ENCODE peak calls at places on chromosomes 4 and X, in nine cellular contexts. D, M, V, B, E, R, Y, F and A are unnamed samples.

GRCh38 chr4:26372525-26373172 is 51.8 kb downstream of the RBPJ start:
- DNase-seq in D (peak), M (peak), V (peak), B (peak), E (no peak), R (peak), Y (peak), F (peak), A (peak)

GRCh38 chrX:153719238-153719637 is 4.9 kb downstream of the BCAP31 start:
- DNase-seq in D (no peak), M (no peak), V (no peak), B (no peak), E (no peak), R (no peak), Y (no peak), F (no peak), A (no peak)

GRCh38 chr4:60938181-60938580 is 261.9 kb upstream of the ADGRL3 start:
- DNase-seq in D (no peak), M (no peak), V (no peak), B (no peak), E (no peak), R (no peak), Y (no peak), F (no peak), A (no peak)

GRCh38 chr4:80073362-80074008 is 456 bp upstream of the ANTXR2 start:
- DNase-seq in D (no peak), M (no peak), V (peak), B (no peak), E (no peak), R (no peak), Y (no peak), F (no peak), A (no peak)

GRCh38 chr4:155371432-155372043 is 5.2 kb downstream of the MAP9 start:
- DNase-seq in D (peak), M (no peak), V (peak), B (peak), E (no peak), R (no peak), Y (no peak), F (peak), A (no peak)

GRCh38 chr4:174120446-174121142 is 162.9 kb downstream of the FBXO8 start:
- DNase-seq in D (peak), M (peak), V (peak), B (peak), E (no peak), R (no peak), Y (no peak), F (peak), A (peak)

GRCh38 chrX:3415011-3415410 is 68.6 kb upstream of the MXRA5 start:
- DNase-seq in D (no peak), M (peak), V (no peak), B (no peak), E (no peak), R (no peak), Y (no peak), F (no peak), A (no peak)

GRCh38 chrX:44927398-44927797 is 54.4 kb downstream of the KDM6A start:
- DNase-seq in D (no peak), M (no peak), V (no peak), B (no peak), E (no peak), R (no peak), Y (no peak), F (no peak), A (no peak)

GRCh38 chr4:110808371-110808878 is 185.5 kb upstream of the PITX2 start:
- DNase-seq in D (peak), M (peak), V (no peak), B (peak), E (no peak), R (no peak), Y (no peak), F (no peak), A (peak)

GRCh38 chr4:83219344-83219990 is 65.1 kb downstream of the COQ2 start:
- DNase-seq in D (no peak), M (peak), V (no peak), B (no peak), E (no peak), R (no peak), Y (peak), F (no peak), A (no peak)

GRCh38 chr4:19455850-19456602 is 795.7 kb upstream of the SLIT2 start:
- DNase-seq in D (no peak), M (no peak), V (no peak), B (no peak), E (no peak), R (no peak), Y (no peak), F (no peak), A (no peak)

GRCh38 chr4:3868841-3869572 is 102.8 kb downstream of the ADRA2C start:
- DNase-seq in D (no peak), M (no peak), V (no peak), B (no peak), E (no peak), R (no peak), Y (no peak), F (no peak), A (no peak)

GRCh38 chr4:76188149-76188548 is 25.5 kb downstream of the SCARB2 start:
- DNase-seq in D (no peak), M (no peak), V (no peak), B (no peak), E (no peak), R (no peak), Y (no peak), F (no peak), A (no peak)

GRCh38 chr4:19850909-19851308 is 400.8 kb upstream of the SLIT2 start:
- DNase-seq in D (no peak), M (peak), V (no peak), B (peak), E (no peak), R (no peak), Y (no peak), F (no peak), A (no peak)

GRCh38 chrX:11629593-11630211 is 36.0 kb downstream of the ARHGAP6 start:
- DNase-seq in D (no peak), M (peak), V (no peak), B (peak), E (no peak), R (no peak), Y (no peak), F (no peak), A (no peak)

GRCh38 chr4:143286733-143287570 is 49.7 kb upstream of the GAB1 start:
- DNase-seq in D (no peak), M (peak), V (no peak), B (peak), E (no peak), R (no peak), Y (no peak), F (no peak), A (no peak)

GRCh38 chrX:112819813-112820212 is 20.8 kb downstream of the AMOT start:
- DNase-seq in D (no peak), M (no peak), V (no peak), B (no peak), E (no peak), R (no peak), Y (no peak), F (no peak), A (no peak)

GRCh38 chr4:105623099-105623498 is 70.7 kb downstream of the ARHGEF38 start:
- DNase-seq in D (no peak), M (no peak), V (no peak), B (no peak), E (no peak), R (no peak), Y (no peak), F (no peak), A (no peak)

GRCh38 chr4:152957437-152958185 is 21.5 kb downstream of the FHDC1 start:
- DNase-seq in D (peak), M (no peak), V (no peak), B (no peak), E (no peak), R (no peak), Y (no peak), F (peak), A (no peak)

GRCh38 chr4:10958226-10958856 is 273.8 kb upstream of the CLNK start:
- DNase-seq in D (no peak), M (no peak), V (no peak), B (no peak), E (no peak), R (no peak), Y (no peak), F (no peak), A (no peak)

GRCh38 chrX:9071031-9071650 is 37.2 kb upstream of the FAM9B start:
- DNase-seq in D (no peak), M (peak), V (no peak), B (no peak), E (no peak), R (no peak), Y (no peak), F (no peak), A (no peak)

GRCh38 chr4:6461301-6462165 is 10.9 kb downstream of the PPP2R2C start:
- DNase-seq in D (no peak), M (peak), V (no peak), B (no peak), E (no peak), R (no peak), Y (no peak), F (no peak), A (no peak)

GRCh38 chr4:66920514-66920913 is 624.8 kb downstream of the CENPC start:
- DNase-seq in D (no peak), M (no peak), V (no peak), B (no peak), E (no peak), R (no peak), Y (no peak), F (no peak), A (no peak)

GRCh38 chrX:72492499-72492898 is 80.1 kb downstream of the HDAC8 start:
- DNase-seq in D (no peak), M (no peak), V (no peak), B (no peak), E (no peak), R (no peak), Y (no peak), F (no peak), A (no peak)

GRCh38 chr4:108861339-108861738 is 98.5 kb upstream of the ETNPPL start:
- DNase-seq in D (no peak), M (no peak), V (no peak), B (no peak), E (no peak), R (no peak), Y (no peak), F (peak), A (no peak)

GRCh38 chrX:28649541-28649940 is 62.3 kb downstream of the IL1RAPL1 start:
- DNase-seq in D (no peak), M (no peak), V (no peak), B (no peak), E (no peak), R (no peak), Y (no peak), F (no peak), A (no peak)